ENCODE peak calls at places on chromosomes 7 and 10, in five cellular contexts. W, T, Y, O and S are unnamed samples.

GRCh38 chr10:119693262-119693957 is 32.4 kb upstream of the INPP5F start:
- DNase-seq in O (no peak), T (no peak), Y (no peak), W (no peak), S (no peak)

GRCh38 chr7:149801002-149801566 is 27.7 kb upstream of the ZNF467 start:
- DNase-seq in Y (no peak), W (no peak), O (no peak), T (no peak), S (no peak)

GRCh38 chr10:124650263-124650662 is 93.9 kb downstream of the FAM53B start:
- DNase-seq in Y (no peak), W (no peak), T (no peak), O (no peak), S (no peak)

GRCh38 chr7:92763636-92764423 is 72.5 kb downstream of the CDK6 start:
- DNase-seq in O (no peak), Y (no peak), T (no peak), W (peak; percentile 92), S (no peak)

GRCh38 chr10:63611078-63611477 is 89.9 kb downstream of the REEP3 start:
- DNase-seq in Y (no peak), W (no peak), O (no peak), T (no peak), S (no peak)

GRCh38 chr7:39603931-39604330 is 19.4 kb upstream of the RALA start:
- DNase-seq in T (no peak), W (no peak), O (no peak), Y (no peak), S (no peak)

GRCh38 chr7:25597881-25598456 is 369.7 kb upstream of the NPVF start:
- DNase-seq in O (no peak), T (no peak), W (no peak), Y (peak; percentile 75), S (no peak)

GRCh38 chr7:156034397-156034796 is 222.1 kb upstream of the SHH start:
- DNase-seq in O (no peak), Y (no peak), W (no peak), T (no peak), S (no peak)

GRCh38 chr10:43383204-43383971 is 12.0 kb downstream of the FXYD4 start:
- DNase-seq in Y (no peak), W (no peak), T (no peak), O (no peak), S (peak; percentile 45)

GRCh38 chr7:98745722-98746318 is 124.0 kb downstream of the TMEM130 start:
- DNase-seq in O (peak; percentile 79), W (peak; percentile 71), Y (peak; percentile 75), T (peak; percentile 12), S (no peak)

GRCh38 chr10:124285587-124286527 is 132.9 kb downstream of the OAT start:
- DNase-seq in O (no peak), Y (no peak), W (no peak), T (no peak), S (peak; percentile 41)

GRCh38 chr10:60254776-60255175 is 134.9 kb downstream of the ANK3 start:
- DNase-seq in W (no peak), T (no peak), O (no peak), Y (no peak), S (no peak)

GRCh38 chr10:103792547-103792946 is 62.8 kb downstream of the SH3PXD2A start:
- DNase-seq in Y (no peak), O (no peak), W (no peak), T (no peak), S (no peak)

GRCh38 chr7:55964261-55964801 is at the start of gene NIPSNAP2:
- DNase-seq in Y (no peak), W (peak; percentile 55), T (peak; percentile 36), O (peak; percentile 61), S (peak; percentile 83)

GRCh38 chr7:149604521-149604920 is 106.9 kb upstream of the ZNF746 start:
- DNase-seq in Y (no peak), O (no peak), T (no peak), W (no peak), S (no peak)

GRCh38 chr7:17472518-17472917 is 174.1 kb downstream of the AHR start:
- DNase-seq in W (no peak), Y (no peak), T (no peak), O (no peak), S (no peak)

GRCh38 chr7:128888756-128889095 is 21.8 kb downstream of the KCP start:
- DNase-seq in T (no peak), Y (no peak), W (no peak), O (no peak), S (no peak)

GRCh38 chr7:78499966-78500365 is 701.4 kb downstream of the PHTF2 start:
- DNase-seq in W (no peak), T (no peak), Y (no peak), O (no peak), S (no peak)

GRCh38 chr10:12435348-12435747 is 86.0 kb downstream of the CAMK1D start:
- DNase-seq in O (no peak), Y (no peak), T (no peak), W (no peak), S (peak; percentile 48)

GRCh38 chr7:79714081-79714480 is 260.6 kb upstream of the MAGI2 start:
- DNase-seq in Y (no peak), O (no peak), T (no peak), W (no peak), S (no peak)

GRCh38 chr10:22620140-22620857 is 94.1 kb downstream of the PIP4K2A start:
- DNase-seq in Y (no peak), O (peak; percentile 26), T (no peak), W (peak; percentile 90), S (peak; percentile 77)

GRCh38 chr7:4212376-4212775 is 469.7 kb upstream of the FOXK1 start:
- DNase-seq in Y (no peak), O (no peak), W (no peak), T (no peak), S (no peak)

GRCh38 chr10:126049741-126050140 is 153.4 kb downstream of the FANK1 start:
- DNase-seq in T (no peak), Y (no peak), W (no peak), O (no peak), S (no peak)

GRCh38 chr10:92572362-92573090 is 1.4 kb downstream of the IDE start:
- DNase-seq in W (no peak), T (no peak), Y (no peak), O (no peak), S (no peak)

GRCh38 chr10:3783313-3783689 is 1.7 kb downstream of the KLF6 start:
- DNase-seq in W (peak; percentile 48), T (peak; percentile 56), Y (no peak), O (peak; percentile 71), S (peak; percentile 87)

GRCh38 chr10:48976208-48976607 is 36.6 kb upstream of the LRRC18 start:
- DNase-seq in T (no peak), Y (no peak), W (peak; percentile 32), O (no peak), S (no peak)

GRCh38 chr10:93068411-93069244 is 5.1 kb upstream of the CYP26A1 start:
- DNase-seq in T (no peak), Y (no peak), O (no peak), W (peak; percentile 57), S (no peak)

GRCh38 chr7:150685219-150686029 is at the start of gene GIMAP2:
- DNase-seq in Y (no peak), O (no peak), W (no peak), T (no peak), S (no peak)

GRCh38 chr10:67015225-67015624 is 89.4 kb downstream of the LRRTM3 start:
- DNase-seq in O (no peak), Y (no peak), W (no peak), T (no peak), S (no peak)

GRCh38 chr7:1513657-1514095 is 9.5 kb upstream of the INTS1 start:
- DNase-seq in T (no peak), O (peak; percentile 17), W (peak; percentile 36), Y (peak; percentile 65), S (no peak)

GRCh38 chr10:129703287-129704137 is 236.5 kb downstream of the MGMT start:
- DNase-seq in T (no peak), W (no peak), O (no peak), Y (no peak), S (no peak)

GRCh38 chr10:129705676-129706075 is 238.6 kb downstream of the MGMT start:
- DNase-seq in O (no peak), T (no peak), W (no peak), Y (no peak), S (no peak)

GRCh38 chr10:129704786-129705525 is 237.9 kb downstream of the MGMT start:
- DNase-seq in T (no peak), O (no peak), W (no peak), Y (no peak), S (no peak)

GRCh38 chr10:129702605-129703004 is 235.6 kb downstream of the MGMT start:
- DNase-seq in Y (no peak), W (no peak), O (no peak), T (no peak), S (no peak)

GRCh38 chr10:129704225-129704624 is 237.2 kb downstream of the MGMT start:
- DNase-seq in Y (no peak), O (no peak), T (no peak), W (no peak), S (no peak)
- H3K27ac ChIP-seq in Y (no peak overlapping the region), O (no peak overlapping the region), T (no peak overlapping the region), W (no peak overlapping the region), S (no peak overlapping the region)

DNA sequence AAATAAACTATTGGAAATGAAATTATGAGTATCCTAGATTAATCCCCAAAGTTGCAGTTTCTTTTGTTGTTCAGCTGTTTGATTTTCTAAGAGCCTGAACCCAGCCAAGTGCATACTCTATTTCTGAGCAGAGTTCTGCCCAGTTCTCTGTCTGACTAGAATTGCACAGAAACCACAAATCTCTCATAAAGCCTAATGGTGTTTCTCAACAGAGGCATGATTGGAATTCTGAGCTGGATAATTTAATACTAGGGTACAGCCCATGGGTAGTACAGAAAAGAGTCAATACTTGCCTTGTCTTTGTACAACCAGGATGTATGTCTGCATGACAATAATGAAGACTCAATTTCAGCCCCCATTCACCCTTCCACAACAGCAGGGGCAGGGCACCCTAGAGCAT is 114.3 kb downstream of the NPSR1 start:
- DNase-seq in Y (no peak), T (no peak), W (no peak), O (no peak), S (no peak)
- H3K27ac ChIP-seq in Y (no peak overlapping the region), T (no peak overlapping the region), W (no peak overlapping the region), O (no peak overlapping the region), S (no peak overlapping the region)

GRCh38 chr7:27134392-27134791 is 3.8 kb upstream of the HOXA4 start:
- DNase-seq in W (no peak), Y (no peak), T (no peak), O (peak; percentile 35), S (peak; percentile 85)
- H3K27ac ChIP-seq in W (no peak overlapping the region), Y (no peak overlapping the region), T (no peak overlapping the region), O (peak overlapping the region; percentile 98), S (peak overlapping the region; percentile 55)

GRCh38 chr10:117463545-117463920 is 79.0 kb upstream of the EMX2 start:
- DNase-seq in W (no peak), O (no peak), T (no peak), Y (no peak), S (no peak)

GRCh38 chr10:117460846-117461765 is 81.4 kb upstream of the EMX2 start:
- DNase-seq in T (no peak), W (no peak), Y (no peak), O (no peak), S (peak; percentile 82)

GRCh38 chr10:117462816-117463544 is 79.6 kb upstream of the EMX2 start:
- DNase-seq in Y (no peak), W (no peak), O (no peak), T (no peak), S (no peak)

GRCh38 chr10:117461766-117462423 is 80.7 kb upstream of the EMX2 start:
- DNase-seq in W (peak; percentile 77), Y (no peak), O (peak; percentile 76), T (no peak), S (peak; percentile 95)

GRCh38 chr10:117462424-117462792 is 80.1 kb upstream of the EMX2 start:
- DNase-seq in T (no peak), O (peak; percentile 17), W (no peak), Y (no peak), S (no peak)
- H3K27ac ChIP-seq in T (no peak overlapping the region), O (peak overlapping the region; percentile 85), W (no peak overlapping the region), Y (no peak overlapping the region), S (peak overlapping the region; percentile 93)